ENCODE peak calls at places on chromosomes 1 and 21, in seven cellular contexts. One of them, this sample, is unnamed. For H3K36me3, the result is how much of the 10 kb centered on the place peaks cover.

GRCh38 chr1:75341537-75341936 is 207.3 kb downstream of the LHX8 start:
- DNase-seq in lung: no peak
- DNase-seq in astrocyte: no peak
- DNase-seq in thoracic aorta: no peak
- DNase-seq in spleen: no peak
- DNase-seq in PC-3: no peak
- DNase-seq in bronchial epithelial cell: no peak
- DNase-seq in this sample: no peak

GRCh38 chr21:28148400-28149064 is 844.1 kb downstream of the LTN1 start:
- DNase-seq in PC-3: peak
- DNase-seq in thoracic aorta: no peak
- DNase-seq in bronchial epithelial cell: peak
- DNase-seq in astrocyte: no peak
- DNase-seq in spleen: no peak
- DNase-seq in lung: no peak
- DNase-seq in this sample: no peak

GRCh38 chr1:239387304-239388231 is 1.2 kb downstream of the CHRM3 start:
- DNase-seq in lung: no peak
- DNase-seq in astrocyte: no peak
- DNase-seq in PC-3: peak
- DNase-seq in thoracic aorta: no peak
- DNase-seq in bronchial epithelial cell: no peak
- DNase-seq in spleen: no peak
- DNase-seq in this sample: no peak

GRCh38 chr1:154955039-154955717 is 721 bp downstream of the PBXIP1 start:
- DNase-seq in thoracic aorta: peak
- DNase-seq in astrocyte: peak
- DNase-seq in PC-3: no peak
- DNase-seq in bronchial epithelial cell: peak
- DNase-seq in lung: no peak
- DNase-seq in spleen: peak
- DNase-seq in this sample: no peak

GRCh38 chr1:239511865-239512264 is 125.5 kb downstream of the CHRM3 start:
- DNase-seq in PC-3: no peak
- DNase-seq in lung: no peak
- DNase-seq in spleen: no peak
- DNase-seq in astrocyte: no peak
- DNase-seq in bronchial epithelial cell: no peak
- DNase-seq in thoracic aorta: no peak
- DNase-seq in this sample: no peak

GRCh38 chr1:100736766-100737165 is 17.2 kb downstream of the VCAM1 start:
- DNase-seq in lung: no peak
- DNase-seq in bronchial epithelial cell: peak
- DNase-seq in PC-3: peak
- DNase-seq in spleen: no peak
- DNase-seq in astrocyte: peak
- DNase-seq in thoracic aorta: no peak
- DNase-seq in this sample: no peak

GRCh38 chr1:11731719-11732283 is 4.1 kb upstream of the AGTRAP start:
- DNase-seq in bronchial epithelial cell: no peak
- DNase-seq in lung: peak
- DNase-seq in thoracic aorta: no peak
- DNase-seq in astrocyte: peak
- DNase-seq in PC-3: peak
- DNase-seq in spleen: peak
- DNase-seq in this sample: peak

GRCh38 chr1:17403081-17403480 is 31.1 kb downstream of the PADI6 start:
- DNase-seq in thoracic aorta: no peak
- DNase-seq in lung: no peak
- DNase-seq in bronchial epithelial cell: peak
- DNase-seq in PC-3: peak
- DNase-seq in spleen: no peak
- DNase-seq in astrocyte: no peak
- DNase-seq in this sample: no peak

GRCh38 chr1:151512801-151513625 is 1.8 kb downstream of the CGN start:
- DNase-seq in bronchial epithelial cell: peak
- DNase-seq in thoracic aorta: no peak
- DNase-seq in spleen: no peak
- DNase-seq in lung: peak
- DNase-seq in astrocyte: no peak
- DNase-seq in PC-3: peak
- DNase-seq in this sample: no peak

GRCh38 chr1:114466334-114467014 is 44.5 kb downstream of the TRIM33 start:
- DNase-seq in spleen: no peak
- DNase-seq in astrocyte: no peak
- DNase-seq in bronchial epithelial cell: no peak
- DNase-seq in PC-3: no peak
- DNase-seq in lung: no peak
- DNase-seq in thoracic aorta: no peak
- DNase-seq in this sample: no peak

GRCh38 chr21:32653326-32653901 is 41.2 kb upstream of the CFAP298 start:
- DNase-seq in spleen: no peak
- DNase-seq in PC-3: peak
- DNase-seq in bronchial epithelial cell: peak
- DNase-seq in astrocyte: no peak
- DNase-seq in lung: no peak
- DNase-seq in thoracic aorta: no peak
- DNase-seq in this sample: no peak

GRCh38 chr1:231206856-231207255 is 34.2 kb upstream of the GNPAT start:
- DNase-seq in lung: no peak
- DNase-seq in thoracic aorta: no peak
- DNase-seq in bronchial epithelial cell: peak
- DNase-seq in PC-3: no peak
- DNase-seq in astrocyte: no peak
- DNase-seq in spleen: peak
- DNase-seq in this sample: no peak

GRCh38 chr1:223742861-223743517 is 30.6 kb downstream of the CAPN2 start:
- DNase-seq in spleen: no peak
- DNase-seq in thoracic aorta: no peak
- DNase-seq in astrocyte: no peak
- DNase-seq in lung: no peak
- DNase-seq in PC-3: no peak
- DNase-seq in bronchial epithelial cell: no peak
- DNase-seq in this sample: no peak

GRCh38 chr1:12383786-12384185 is 154.0 kb downstream of the VPS13D start:
- DNase-seq in lung: no peak
- DNase-seq in astrocyte: peak
- DNase-seq in thoracic aorta: no peak
- DNase-seq in PC-3: peak
- DNase-seq in spleen: no peak
- DNase-seq in bronchial epithelial cell: peak
- DNase-seq in this sample: no peak

GRCh38 chr1:85359874-85360708 is 83.7 kb upstream of the BCL10 start:
- DNase-seq in bronchial epithelial cell: no peak
- DNase-seq in astrocyte: no peak
- DNase-seq in thoracic aorta: no peak
- DNase-seq in PC-3: peak
- DNase-seq in spleen: no peak
- DNase-seq in lung: no peak
- DNase-seq in this sample: no peak

GRCh38 chr21:27077501-27077900 is 110.6 kb upstream of the ADAMTS5 start:
- DNase-seq in PC-3: no peak
- DNase-seq in astrocyte: no peak
- DNase-seq in bronchial epithelial cell: no peak
- DNase-seq in lung: no peak
- DNase-seq in thoracic aorta: no peak
- DNase-seq in spleen: no peak
- DNase-seq in this sample: no peak

GRCh38 chr1:3774503-3775247 is 2.1 kb downstream of the SMIM1 start:
- DNase-seq in thoracic aorta: no peak
- DNase-seq in bronchial epithelial cell: no peak
- DNase-seq in PC-3: no peak
- DNase-seq in lung: no peak
- DNase-seq in spleen: no peak
- DNase-seq in astrocyte: no peak
- DNase-seq in this sample: no peak

GRCh38 chr1:208686592-208686991 is 442.4 kb upstream of the PLXNA2 start:
- DNase-seq in PC-3: no peak
- DNase-seq in thoracic aorta: no peak
- DNase-seq in bronchial epithelial cell: no peak
- DNase-seq in lung: no peak
- DNase-seq in astrocyte: no peak
- DNase-seq in spleen: no peak
- DNase-seq in this sample: no peak

GRCh38 chr1:161986328-161986727 is 37.3 kb downstream of the OLFML2B start:
- DNase-seq in lung: no peak
- DNase-seq in PC-3: no peak
- DNase-seq in bronchial epithelial cell: no peak
- DNase-seq in thoracic aorta: no peak
- DNase-seq in spleen: no peak
- DNase-seq in astrocyte: no peak
- DNase-seq in this sample: no peak

GRCh38 chr1:94143173-94143808 is 22.3 kb upstream of the ABCA4 start:
- DNase-seq in astrocyte: no peak
- DNase-seq in spleen: no peak
- DNase-seq in thoracic aorta: no peak
- DNase-seq in lung: no peak
- DNase-seq in bronchial epithelial cell: no peak
- DNase-seq in PC-3: no peak
- DNase-seq in this sample: no peak

GRCh38 chr1:61139324-61140055 is 57.1 kb downstream of the NFIA start:
- DNase-seq in spleen: no peak
- DNase-seq in astrocyte: peak
- DNase-seq in lung: no peak
- DNase-seq in bronchial epithelial cell: peak
- DNase-seq in thoracic aorta: no peak
- DNase-seq in PC-3: peak
- DNase-seq in this sample: no peak

GRCh38 chr1:27307851-27308598 is 13.9 kb upstream of the TMEM222 start:
- DNase-seq in PC-3: no peak
- DNase-seq in lung: no peak
- DNase-seq in thoracic aorta: no peak
- DNase-seq in bronchial epithelial cell: no peak
- DNase-seq in spleen: no peak
- DNase-seq in astrocyte: no peak
- DNase-seq in this sample: no peak

GRCh38 chr21:42258885-42259407 is 40.0 kb downstream of the ABCG1 start:
- DNase-seq in spleen: no peak
- DNase-seq in thoracic aorta: no peak
- DNase-seq in astrocyte: no peak
- DNase-seq in PC-3: no peak
- DNase-seq in bronchial epithelial cell: no peak
- DNase-seq in lung: no peak
- DNase-seq in this sample: peak

GRCh38 chr1:154253671-154254070 is 18.8 kb upstream of the HAX1 start:
- DNase-seq in thoracic aorta: no peak
- DNase-seq in spleen: no peak
- DNase-seq in bronchial epithelial cell: no peak
- DNase-seq in PC-3: no peak
- DNase-seq in astrocyte: no peak
- DNase-seq in lung: no peak
- DNase-seq in this sample: no peak

GRCh38 chr1:90579212-90579802 is 137.8 kb downstream of the BARHL2 start:
- DNase-seq in bronchial epithelial cell: peak
- DNase-seq in thoracic aorta: no peak
- DNase-seq in astrocyte: peak
- DNase-seq in spleen: no peak
- DNase-seq in lung: no peak
- DNase-seq in PC-3: peak
- DNase-seq in this sample: no peak

GRCh38 chr1:170698711-170699275 is 34.9 kb downstream of the PRRX1 start:
- DNase-seq in bronchial epithelial cell: no peak
- DNase-seq in PC-3: no peak
- DNase-seq in lung: no peak
- DNase-seq in thoracic aorta: no peak
- DNase-seq in astrocyte: peak
- DNase-seq in spleen: no peak
- DNase-seq in this sample: no peak
- TF ChIP-seq CTCF in bronchial epithelial cell: no peak
- TF ChIP-seq CTCF in PC-3: no peak
- TF ChIP-seq CTCF in lung: no peak
- TF ChIP-seq CTCF in thoracic aorta: no peak
- TF ChIP-seq CTCF in astrocyte: no peak
- TF ChIP-seq CTCF in spleen: no peak
- TF ChIP-seq CTCF in this sample: no peak

DNA sequence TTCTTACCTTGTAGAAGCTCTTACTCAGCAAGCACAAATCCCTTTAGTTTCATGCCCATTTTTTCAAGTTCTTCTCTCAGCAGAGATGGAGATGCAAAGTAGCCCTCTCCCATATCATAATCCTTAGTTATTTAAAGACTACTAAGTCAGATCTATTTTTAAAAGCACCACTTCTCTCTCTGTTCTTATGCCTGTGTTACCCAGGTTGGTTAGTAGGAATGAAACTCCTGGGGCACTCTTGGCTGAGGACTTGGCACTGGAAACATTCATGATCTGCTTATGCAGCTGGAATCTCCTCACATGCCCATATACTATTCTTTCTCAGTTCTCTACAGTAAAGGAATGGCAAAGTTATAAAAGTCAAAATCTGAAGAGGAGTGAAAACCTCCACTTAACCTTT is 51.9 kb upstream of the PPP2R5A start:
- DNase-seq in lung: no peak
- DNase-seq in thoracic aorta: no peak
- DNase-seq in PC-3: no peak
- DNase-seq in bronchial epithelial cell: no peak
- DNase-seq in spleen: no peak
- DNase-seq in astrocyte: no peak
- DNase-seq in this sample: no peak
- H3K36me3 ChIP-seq in lung: under half
- H3K36me3 ChIP-seq in thoracic aorta: under half
- H3K36me3 ChIP-seq in PC-3: under half
- H3K36me3 ChIP-seq in bronchial epithelial cell: under half
- H3K36me3 ChIP-seq in spleen: under half
- H3K36me3 ChIP-seq in astrocyte: under half
- H3K36me3 ChIP-seq in this sample: under half

GRCh38 chr1:1556505-1556904 is 16.1 kb upstream of the TMEM240 start:
- DNase-seq in thoracic aorta: no peak
- DNase-seq in PC-3: no peak
- DNase-seq in bronchial epithelial cell: no peak
- DNase-seq in lung: no peak
- DNase-seq in spleen: no peak
- DNase-seq in astrocyte: no peak
- DNase-seq in this sample: no peak

GRCh38 chr1:1552263-1552639 is 11.8 kb upstream of the TMEM240 start:
- DNase-seq in bronchial epithelial cell: no peak
- DNase-seq in spleen: no peak
- DNase-seq in PC-3: no peak
- DNase-seq in lung: no peak
- DNase-seq in astrocyte: no peak
- DNase-seq in thoracic aorta: no peak
- DNase-seq in this sample: no peak

GRCh38 chr1:1554926-1555915 is 14.8 kb upstream of the TMEM240 start:
- DNase-seq in spleen: no peak
- DNase-seq in lung: no peak
- DNase-seq in astrocyte: peak
- DNase-seq in PC-3: peak
- DNase-seq in bronchial epithelial cell: peak
- DNase-seq in thoracic aorta: no peak
- DNase-seq in this sample: no peak

GRCh38 chr1:1553821-1554494 is 13.5 kb upstream of the TMEM240 start:
- DNase-seq in lung: no peak
- DNase-seq in spleen: no peak
- DNase-seq in thoracic aorta: no peak
- DNase-seq in PC-3: no peak
- DNase-seq in astrocyte: no peak
- DNase-seq in bronchial epithelial cell: no peak
- DNase-seq in this sample: no peak

GRCh38 chr1:1554550-1554925 is 14.1 kb upstream of the TMEM240 start:
- DNase-seq in PC-3: no peak
- DNase-seq in thoracic aorta: no peak
- DNase-seq in astrocyte: peak
- DNase-seq in bronchial epithelial cell: no peak
- DNase-seq in spleen: no peak
- DNase-seq in lung: no peak
- DNase-seq in this sample: no peak
- TF ChIP-seq CTCF in PC-3: no peak
- TF ChIP-seq CTCF in thoracic aorta: no peak
- TF ChIP-seq CTCF in astrocyte: no peak
- TF ChIP-seq CTCF in bronchial epithelial cell: no peak
- TF ChIP-seq CTCF in spleen: no peak
- TF ChIP-seq CTCF in lung: no peak
- TF ChIP-seq CTCF in this sample: no peak

GRCh38 chr1:15919316-15919715 is 56.6 kb downstream of the ZBTB17 start:
- DNase-seq in astrocyte: peak
- DNase-seq in PC-3: peak
- DNase-seq in spleen: no peak
- DNase-seq in thoracic aorta: no peak
- DNase-seq in bronchial epithelial cell: peak
- DNase-seq in lung: no peak
- DNase-seq in this sample: no peak
- H3K36me3 ChIP-seq in astrocyte: under half
- H3K36me3 ChIP-seq in PC-3: under half
- H3K36me3 ChIP-seq in spleen: half or more
- H3K36me3 ChIP-seq in thoracic aorta: under half
- H3K36me3 ChIP-seq in bronchial epithelial cell: under half
- H3K36me3 ChIP-seq in lung: under half
- H3K36me3 ChIP-seq in this sample: half or more